ENCODE peak calls at places on chromosomes 6 and 20, in seven cellular contexts. One of them, this sample, is unnamed.

GRCh38 chr6:165579151-165579550 is 83.9 kb downstream of the PDE10A start:
- DNase-seq in HS-27A: no peak
- DNase-seq in stimulated activated CD8-positive, alpha-beta memory T cell treated with anti-CD3 and anti-CD28 coated beads, Interleukin-15, amount 100 ng/mL, for 24 hours: no peak
- DNase-seq in brain microvascular endothelial cell: no peak
- DNase-seq in T-helper 2 cell: no peak
- DNase-seq in NCI-H2029: no peak
- DNase-seq in nucleus accumbens: no peak
- DNase-seq in this sample: no peak

GRCh38 chr20:62651285-62652021 is 9.2 kb downstream of the SLCO4A1 start:
- DNase-seq in HS-27A: no peak
- DNase-seq in stimulated activated CD8-positive, alpha-beta memory T cell treated with anti-CD3 and anti-CD28 coated beads, Interleukin-15, amount 100 ng/mL, for 24 hours: peak; percentile 33
- DNase-seq in brain microvascular endothelial cell: peak; percentile 55
- DNase-seq in T-helper 2 cell: peak; percentile 58
- DNase-seq in NCI-H2029: no peak
- DNase-seq in nucleus accumbens: no peak
- DNase-seq in this sample: no peak

GRCh38 chr6:37517411-37517812 is 17.7 kb upstream of the CCDC167 start:
- DNase-seq in HS-27A: no peak
- DNase-seq in stimulated activated CD8-positive, alpha-beta memory T cell treated with anti-CD3 and anti-CD28 coated beads, Interleukin-15, amount 100 ng/mL, for 24 hours: no peak
- DNase-seq in brain microvascular endothelial cell: no peak
- DNase-seq in T-helper 2 cell: no peak
- DNase-seq in NCI-H2029: no peak
- DNase-seq in nucleus accumbens: no peak
- DNase-seq in this sample: no peak

GRCh38 chr20:34768105-34768504 is 57.3 kb downstream of the NCOA6 start:
- DNase-seq in HS-27A: peak; percentile 55
- DNase-seq in stimulated activated CD8-positive, alpha-beta memory T cell treated with anti-CD3 and anti-CD28 coated beads, Interleukin-15, amount 100 ng/mL, for 24 hours: no peak
- DNase-seq in brain microvascular endothelial cell: peak; percentile 45
- DNase-seq in T-helper 2 cell: no peak
- DNase-seq in NCI-H2029: no peak
- DNase-seq in nucleus accumbens: no peak
- DNase-seq in this sample: peak; percentile 88

GRCh38 chr6:161429921-161430490 is 156.1 kb upstream of the AGPAT4 start:
- DNase-seq in HS-27A: no peak
- DNase-seq in stimulated activated CD8-positive, alpha-beta memory T cell treated with anti-CD3 and anti-CD28 coated beads, Interleukin-15, amount 100 ng/mL, for 24 hours: no peak
- DNase-seq in brain microvascular endothelial cell: no peak
- DNase-seq in T-helper 2 cell: no peak
- DNase-seq in NCI-H2029: no peak
- DNase-seq in nucleus accumbens: no peak
- DNase-seq in this sample: no peak

GRCh38 chr20:4555188-4555893 is 166.4 kb upstream of the PRND start:
- DNase-seq in HS-27A: peak; percentile 68
- DNase-seq in stimulated activated CD8-positive, alpha-beta memory T cell treated with anti-CD3 and anti-CD28 coated beads, Interleukin-15, amount 100 ng/mL, for 24 hours: no peak
- DNase-seq in brain microvascular endothelial cell: peak; percentile 72
- DNase-seq in T-helper 2 cell: no peak
- DNase-seq in NCI-H2029: no peak
- DNase-seq in nucleus accumbens: no peak
- DNase-seq in this sample: peak; percentile 94

GRCh38 chr6:72464791-72465691 is 156.8 kb upstream of the KCNQ5 start:
- DNase-seq in HS-27A: peak; percentile 23
- DNase-seq in stimulated activated CD8-positive, alpha-beta memory T cell treated with anti-CD3 and anti-CD28 coated beads, Interleukin-15, amount 100 ng/mL, for 24 hours: no peak
- DNase-seq in brain microvascular endothelial cell: peak; percentile 52
- DNase-seq in T-helper 2 cell: no peak
- DNase-seq in NCI-H2029: no peak
- DNase-seq in nucleus accumbens: no peak
- DNase-seq in this sample: peak; percentile 80

GRCh38 chr6:19865178-19865577 is 28.0 kb downstream of the ID4 start:
- DNase-seq in HS-27A: no peak
- DNase-seq in stimulated activated CD8-positive, alpha-beta memory T cell treated with anti-CD3 and anti-CD28 coated beads, Interleukin-15, amount 100 ng/mL, for 24 hours: no peak
- DNase-seq in brain microvascular endothelial cell: no peak
- DNase-seq in T-helper 2 cell: no peak
- DNase-seq in NCI-H2029: peak; percentile 54
- DNase-seq in nucleus accumbens: no peak
- DNase-seq in this sample: no peak

GRCh38 chr20:40643891-40644290 is 45.1 kb downstream of the MAFB start:
- DNase-seq in HS-27A: no peak
- DNase-seq in stimulated activated CD8-positive, alpha-beta memory T cell treated with anti-CD3 and anti-CD28 coated beads, Interleukin-15, amount 100 ng/mL, for 24 hours: no peak
- DNase-seq in brain microvascular endothelial cell: no peak
- DNase-seq in T-helper 2 cell: no peak
- DNase-seq in NCI-H2029: no peak
- DNase-seq in nucleus accumbens: no peak
- DNase-seq in this sample: no peak

GRCh38 chr6:136535017-136535416 is 15.2 kb downstream of the MAP7 start:
- DNase-seq in HS-27A: no peak
- DNase-seq in stimulated activated CD8-positive, alpha-beta memory T cell treated with anti-CD3 and anti-CD28 coated beads, Interleukin-15, amount 100 ng/mL, for 24 hours: no peak
- DNase-seq in brain microvascular endothelial cell: no peak
- DNase-seq in T-helper 2 cell: no peak
- DNase-seq in NCI-H2029: no peak
- DNase-seq in nucleus accumbens: no peak
- DNase-seq in this sample: no peak

GRCh38 chr6:18070486-18070885 is 52.0 kb downstream of the NHLRC1 start:
- DNase-seq in HS-27A: no peak
- DNase-seq in stimulated activated CD8-positive, alpha-beta memory T cell treated with anti-CD3 and anti-CD28 coated beads, Interleukin-15, amount 100 ng/mL, for 24 hours: no peak
- DNase-seq in brain microvascular endothelial cell: no peak
- DNase-seq in T-helper 2 cell: no peak
- DNase-seq in NCI-H2029: no peak
- DNase-seq in nucleus accumbens: no peak
- DNase-seq in this sample: no peak

GRCh38 chr6:3471711-3472110 is 14.9 kb upstream of the SLC22A23 start:
- DNase-seq in HS-27A: no peak
- DNase-seq in stimulated activated CD8-positive, alpha-beta memory T cell treated with anti-CD3 and anti-CD28 coated beads, Interleukin-15, amount 100 ng/mL, for 24 hours: no peak
- DNase-seq in brain microvascular endothelial cell: no peak
- DNase-seq in T-helper 2 cell: no peak
- DNase-seq in NCI-H2029: peak; percentile 91
- DNase-seq in nucleus accumbens: no peak
- DNase-seq in this sample: no peak

GRCh38 chr6:159044899-159045727 is at the start of gene TAGAP:
- DNase-seq in HS-27A: no peak
- DNase-seq in stimulated activated CD8-positive, alpha-beta memory T cell treated with anti-CD3 and anti-CD28 coated beads, Interleukin-15, amount 100 ng/mL, for 24 hours: peak; percentile 51
- DNase-seq in brain microvascular endothelial cell: peak; percentile 9
- DNase-seq in T-helper 2 cell: peak; percentile 59
- DNase-seq in NCI-H2029: peak; percentile 34
- DNase-seq in nucleus accumbens: peak; percentile 8
- DNase-seq in this sample: peak; percentile 9

GRCh38 chr20:16518068-16518783 is 55.0 kb downstream of the KIF16B start:
- DNase-seq in HS-27A: no peak
- DNase-seq in stimulated activated CD8-positive, alpha-beta memory T cell treated with anti-CD3 and anti-CD28 coated beads, Interleukin-15, amount 100 ng/mL, for 24 hours: no peak
- DNase-seq in brain microvascular endothelial cell: peak; percentile 45
- DNase-seq in T-helper 2 cell: no peak
- DNase-seq in NCI-H2029: peak; percentile 51
- DNase-seq in nucleus accumbens: peak; percentile 16
- DNase-seq in this sample: peak; percentile 37

GRCh38 chr6:5981274-5982026 is 25.3 kb downstream of the NRN1 start:
- DNase-seq in HS-27A: no peak
- DNase-seq in stimulated activated CD8-positive, alpha-beta memory T cell treated with anti-CD3 and anti-CD28 coated beads, Interleukin-15, amount 100 ng/mL, for 24 hours: no peak
- DNase-seq in brain microvascular endothelial cell: peak; percentile 83
- DNase-seq in T-helper 2 cell: no peak
- DNase-seq in NCI-H2029: no peak
- DNase-seq in nucleus accumbens: no peak
- DNase-seq in this sample: no peak

GRCh38 chr6:29424168-29424567 is 9.4 kb downstream of the OR12D1 start:
- DNase-seq in HS-27A: no peak
- DNase-seq in stimulated activated CD8-positive, alpha-beta memory T cell treated with anti-CD3 and anti-CD28 coated beads, Interleukin-15, amount 100 ng/mL, for 24 hours: no peak
- DNase-seq in brain microvascular endothelial cell: no peak
- DNase-seq in T-helper 2 cell: no peak
- DNase-seq in NCI-H2029: no peak
- DNase-seq in nucleus accumbens: no peak
- DNase-seq in this sample: no peak

GRCh38 chr20:59222982-59223610 is 59.5 kb downstream of the ZNF831 start:
- DNase-seq in HS-27A: no peak
- DNase-seq in stimulated activated CD8-positive, alpha-beta memory T cell treated with anti-CD3 and anti-CD28 coated beads, Interleukin-15, amount 100 ng/mL, for 24 hours: no peak
- DNase-seq in brain microvascular endothelial cell: no peak
- DNase-seq in T-helper 2 cell: no peak
- DNase-seq in NCI-H2029: no peak
- DNase-seq in nucleus accumbens: peak; percentile 24
- DNase-seq in this sample: no peak

GRCh38 chr20:42483694-42484303 is 705.9 kb downstream of the PTPRT start:
- DNase-seq in HS-27A: no peak
- DNase-seq in stimulated activated CD8-positive, alpha-beta memory T cell treated with anti-CD3 and anti-CD28 coated beads, Interleukin-15, amount 100 ng/mL, for 24 hours: no peak
- DNase-seq in brain microvascular endothelial cell: no peak
- DNase-seq in T-helper 2 cell: no peak
- DNase-seq in NCI-H2029: peak; percentile 2
- DNase-seq in nucleus accumbens: no peak
- DNase-seq in this sample: no peak

This sample was measured in HCEC 1CT.